ENCODE peak calls at places on chromosomes 7 and 10, in nine cellular contexts. One of them, this sample, is unnamed.

GRCh38 chr10:125231116-125231812 is 70.9 kb upstream of the CTBP2 start:
- DNase-seq in activated T-helper 1 cell treated with anti-CD3 and anti-CD28 coated beads, Interleukin-12 subunit alpha, Interleukin-12 subunit beta, Interleukin-2, Interleukin-4 antibody, amounts not matched to agents 30 ng/mL and 10 ng/mL and 1 ng/mL, durations not matched to agents 14 hours and 24 hours and 36 hours: no peak
- DNase-seq in Peyer's patch: no peak
- DNase-seq in H4: peak; percentile 96
- DNase-seq in GM13977: no peak
- DNase-seq in activated T-cell treated with anti-CD3 and anti-CD28 coated beads, Interleukin-2, amount 50 U/mL, for 24 hours: no peak
- DNase-seq in T-helper 2 cell: no peak
- DNase-seq in stimulated activated CD8-positive, alpha-beta memory T cell treated with anti-CD3 and anti-CD28 coated beads, Interleukin-7, amount 100 ng/mL, for 24 hours: no peak
- DNase-seq in DMS153: no peak
- DNase-seq in this sample: no peak

GRCh38 chr10:133133471-133134231 is 26.4 kb upstream of the KNDC1 start:
- DNase-seq in activated T-helper 1 cell treated with anti-CD3 and anti-CD28 coated beads, Interleukin-12 subunit alpha, Interleukin-12 subunit beta, Interleukin-2, Interleukin-4 antibody, amounts not matched to agents 30 ng/mL and 10 ng/mL and 1 ng/mL, durations not matched to agents 14 hours and 24 hours and 36 hours: no peak
- DNase-seq in Peyer's patch: no peak
- DNase-seq in H4: no peak
- DNase-seq in GM13977: no peak
- DNase-seq in activated T-cell treated with anti-CD3 and anti-CD28 coated beads, Interleukin-2, amount 50 U/mL, for 24 hours: peak; percentile 20
- DNase-seq in T-helper 2 cell: no peak
- DNase-seq in stimulated activated CD8-positive, alpha-beta memory T cell treated with anti-CD3 and anti-CD28 coated beads, Interleukin-7, amount 100 ng/mL, for 24 hours: no peak
- DNase-seq in DMS153: no peak
- DNase-seq in this sample: no peak

GRCh38 chr7:451255-452229 is 68.1 kb downstream of the PDGFA start:
- DNase-seq in activated T-helper 1 cell treated with anti-CD3 and anti-CD28 coated beads, Interleukin-12 subunit alpha, Interleukin-12 subunit beta, Interleukin-2, Interleukin-4 antibody, amounts not matched to agents 30 ng/mL and 10 ng/mL and 1 ng/mL, durations not matched to agents 14 hours and 24 hours and 36 hours: no peak
- DNase-seq in Peyer's patch: no peak
- DNase-seq in H4: no peak
- DNase-seq in GM13977: no peak
- DNase-seq in activated T-cell treated with anti-CD3 and anti-CD28 coated beads, Interleukin-2, amount 50 U/mL, for 24 hours: no peak
- DNase-seq in T-helper 2 cell: no peak
- DNase-seq in stimulated activated CD8-positive, alpha-beta memory T cell treated with anti-CD3 and anti-CD28 coated beads, Interleukin-7, amount 100 ng/mL, for 24 hours: no peak
- DNase-seq in DMS153: no peak
- DNase-seq in this sample: no peak

GRCh38 chr10:24642921-24643678 is 80.6 kb downstream of the ARHGAP21 start:
- DNase-seq in activated T-helper 1 cell treated with anti-CD3 and anti-CD28 coated beads, Interleukin-12 subunit alpha, Interleukin-12 subunit beta, Interleukin-2, Interleukin-4 antibody, amounts not matched to agents 30 ng/mL and 10 ng/mL and 1 ng/mL, durations not matched to agents 14 hours and 24 hours and 36 hours: no peak
- DNase-seq in Peyer's patch: no peak
- DNase-seq in H4: peak; percentile 47
- DNase-seq in GM13977: peak; percentile 40
- DNase-seq in activated T-cell treated with anti-CD3 and anti-CD28 coated beads, Interleukin-2, amount 50 U/mL, for 24 hours: no peak
- DNase-seq in T-helper 2 cell: no peak
- DNase-seq in stimulated activated CD8-positive, alpha-beta memory T cell treated with anti-CD3 and anti-CD28 coated beads, Interleukin-7, amount 100 ng/mL, for 24 hours: no peak
- DNase-seq in DMS153: peak; percentile 49
- DNase-seq in this sample: no peak

GRCh38 chr10:100319736-100320135 is 10.3 kb downstream of the PKD2L1 start:
- DNase-seq in activated T-helper 1 cell treated with anti-CD3 and anti-CD28 coated beads, Interleukin-12 subunit alpha, Interleukin-12 subunit beta, Interleukin-2, Interleukin-4 antibody, amounts not matched to agents 30 ng/mL and 10 ng/mL and 1 ng/mL, durations not matched to agents 14 hours and 24 hours and 36 hours: no peak
- DNase-seq in Peyer's patch: no peak
- DNase-seq in H4: no peak
- DNase-seq in GM13977: no peak
- DNase-seq in activated T-cell treated with anti-CD3 and anti-CD28 coated beads, Interleukin-2, amount 50 U/mL, for 24 hours: no peak
- DNase-seq in T-helper 2 cell: no peak
- DNase-seq in stimulated activated CD8-positive, alpha-beta memory T cell treated with anti-CD3 and anti-CD28 coated beads, Interleukin-7, amount 100 ng/mL, for 24 hours: no peak
- DNase-seq in DMS153: peak; percentile 93
- DNase-seq in this sample: no peak

GRCh38 chr7:99362801-99363200 is 11.7 kb upstream of the ARPC1B start:
- DNase-seq in activated T-helper 1 cell treated with anti-CD3 and anti-CD28 coated beads, Interleukin-12 subunit alpha, Interleukin-12 subunit beta, Interleukin-2, Interleukin-4 antibody, amounts not matched to agents 30 ng/mL and 10 ng/mL and 1 ng/mL, durations not matched to agents 14 hours and 24 hours and 36 hours: no peak
- DNase-seq in Peyer's patch: no peak
- DNase-seq in H4: peak; percentile 80
- DNase-seq in GM13977: no peak
- DNase-seq in activated T-cell treated with anti-CD3 and anti-CD28 coated beads, Interleukin-2, amount 50 U/mL, for 24 hours: no peak
- DNase-seq in T-helper 2 cell: no peak
- DNase-seq in stimulated activated CD8-positive, alpha-beta memory T cell treated with anti-CD3 and anti-CD28 coated beads, Interleukin-7, amount 100 ng/mL, for 24 hours: no peak
- DNase-seq in DMS153: no peak
- DNase-seq in this sample: no peak

GRCh38 chr10:33208166-33208565 is 126.3 kb downstream of the NRP1 start:
- DNase-seq in activated T-helper 1 cell treated with anti-CD3 and anti-CD28 coated beads, Interleukin-12 subunit alpha, Interleukin-12 subunit beta, Interleukin-2, Interleukin-4 antibody, amounts not matched to agents 30 ng/mL and 10 ng/mL and 1 ng/mL, durations not matched to agents 14 hours and 24 hours and 36 hours: no peak
- DNase-seq in Peyer's patch: no peak
- DNase-seq in H4: no peak
- DNase-seq in GM13977: no peak
- DNase-seq in activated T-cell treated with anti-CD3 and anti-CD28 coated beads, Interleukin-2, amount 50 U/mL, for 24 hours: no peak
- DNase-seq in T-helper 2 cell: no peak
- DNase-seq in stimulated activated CD8-positive, alpha-beta memory T cell treated with anti-CD3 and anti-CD28 coated beads, Interleukin-7, amount 100 ng/mL, for 24 hours: no peak
- DNase-seq in DMS153: no peak
- DNase-seq in this sample: no peak

GRCh38 chr7:116150588-116150987 is 59.8 kb upstream of the TES start:
- DNase-seq in activated T-helper 1 cell treated with anti-CD3 and anti-CD28 coated beads, Interleukin-12 subunit alpha, Interleukin-12 subunit beta, Interleukin-2, Interleukin-4 antibody, amounts not matched to agents 30 ng/mL and 10 ng/mL and 1 ng/mL, durations not matched to agents 14 hours and 24 hours and 36 hours: no peak
- DNase-seq in Peyer's patch: no peak
- DNase-seq in H4: no peak
- DNase-seq in GM13977: peak; percentile 10
- DNase-seq in activated T-cell treated with anti-CD3 and anti-CD28 coated beads, Interleukin-2, amount 50 U/mL, for 24 hours: no peak
- DNase-seq in T-helper 2 cell: no peak
- DNase-seq in stimulated activated CD8-positive, alpha-beta memory T cell treated with anti-CD3 and anti-CD28 coated beads, Interleukin-7, amount 100 ng/mL, for 24 hours: no peak
- DNase-seq in DMS153: no peak
- DNase-seq in this sample: no peak

GRCh38 chr7:134946260-134946659 is 40.0 kb upstream of the AGBL3 start:
- DNase-seq in activated T-helper 1 cell treated with anti-CD3 and anti-CD28 coated beads, Interleukin-12 subunit alpha, Interleukin-12 subunit beta, Interleukin-2, Interleukin-4 antibody, amounts not matched to agents 30 ng/mL and 10 ng/mL and 1 ng/mL, durations not matched to agents 14 hours and 24 hours and 36 hours: no peak
- DNase-seq in Peyer's patch: no peak
- DNase-seq in H4: no peak
- DNase-seq in GM13977: no peak
- DNase-seq in activated T-cell treated with anti-CD3 and anti-CD28 coated beads, Interleukin-2, amount 50 U/mL, for 24 hours: no peak
- DNase-seq in T-helper 2 cell: no peak
- DNase-seq in stimulated activated CD8-positive, alpha-beta memory T cell treated with anti-CD3 and anti-CD28 coated beads, Interleukin-7, amount 100 ng/mL, for 24 hours: no peak
- DNase-seq in DMS153: no peak
- DNase-seq in this sample: no peak

GRCh38 chr7:23213755-23214154 is 31.9 kb downstream of the NUP42 start:
- DNase-seq in activated T-helper 1 cell treated with anti-CD3 and anti-CD28 coated beads, Interleukin-12 subunit alpha, Interleukin-12 subunit beta, Interleukin-2, Interleukin-4 antibody, amounts not matched to agents 30 ng/mL and 10 ng/mL and 1 ng/mL, durations not matched to agents 14 hours and 24 hours and 36 hours: no peak
- DNase-seq in Peyer's patch: no peak
- DNase-seq in H4: no peak
- DNase-seq in GM13977: no peak
- DNase-seq in activated T-cell treated with anti-CD3 and anti-CD28 coated beads, Interleukin-2, amount 50 U/mL, for 24 hours: no peak
- DNase-seq in T-helper 2 cell: no peak
- DNase-seq in stimulated activated CD8-positive, alpha-beta memory T cell treated with anti-CD3 and anti-CD28 coated beads, Interleukin-7, amount 100 ng/mL, for 24 hours: no peak
- DNase-seq in DMS153: no peak
- DNase-seq in this sample: no peak

GRCh38 chr10:99522511-99523250 is 10.1 kb upstream of the NKX2-3 start:
- DNase-seq in activated T-helper 1 cell treated with anti-CD3 and anti-CD28 coated beads, Interleukin-12 subunit alpha, Interleukin-12 subunit beta, Interleukin-2, Interleukin-4 antibody, amounts not matched to agents 30 ng/mL and 10 ng/mL and 1 ng/mL, durations not matched to agents 14 hours and 24 hours and 36 hours: no peak
- DNase-seq in Peyer's patch: no peak
- DNase-seq in H4: no peak
- DNase-seq in GM13977: no peak
- DNase-seq in activated T-cell treated with anti-CD3 and anti-CD28 coated beads, Interleukin-2, amount 50 U/mL, for 24 hours: no peak
- DNase-seq in T-helper 2 cell: no peak
- DNase-seq in stimulated activated CD8-positive, alpha-beta memory T cell treated with anti-CD3 and anti-CD28 coated beads, Interleukin-7, amount 100 ng/mL, for 24 hours: no peak
- DNase-seq in DMS153: no peak
- DNase-seq in this sample: no peak

GRCh38 chr7:7662527-7662926 is 22.0 kb downstream of the UMAD1 start:
- DNase-seq in activated T-helper 1 cell treated with anti-CD3 and anti-CD28 coated beads, Interleukin-12 subunit alpha, Interleukin-12 subunit beta, Interleukin-2, Interleukin-4 antibody, amounts not matched to agents 30 ng/mL and 10 ng/mL and 1 ng/mL, durations not matched to agents 14 hours and 24 hours and 36 hours: no peak
- DNase-seq in Peyer's patch: no peak
- DNase-seq in H4: no peak
- DNase-seq in GM13977: no peak
- DNase-seq in activated T-cell treated with anti-CD3 and anti-CD28 coated beads, Interleukin-2, amount 50 U/mL, for 24 hours: no peak
- DNase-seq in T-helper 2 cell: no peak
- DNase-seq in stimulated activated CD8-positive, alpha-beta memory T cell treated with anti-CD3 and anti-CD28 coated beads, Interleukin-7, amount 100 ng/mL, for 24 hours: no peak
- DNase-seq in DMS153: peak; percentile 66
- DNase-seq in this sample: no peak

GRCh38 chr7:109901916-109902315 is 1189.0 kb upstream of the LRRN3 start:
- DNase-seq in activated T-helper 1 cell treated with anti-CD3 and anti-CD28 coated beads, Interleukin-12 subunit alpha, Interleukin-12 subunit beta, Interleukin-2, Interleukin-4 antibody, amounts not matched to agents 30 ng/mL and 10 ng/mL and 1 ng/mL, durations not matched to agents 14 hours and 24 hours and 36 hours: no peak
- DNase-seq in Peyer's patch: no peak
- DNase-seq in H4: no peak
- DNase-seq in GM13977: no peak
- DNase-seq in activated T-cell treated with anti-CD3 and anti-CD28 coated beads, Interleukin-2, amount 50 U/mL, for 24 hours: no peak
- DNase-seq in T-helper 2 cell: no peak
- DNase-seq in stimulated activated CD8-positive, alpha-beta memory T cell treated with anti-CD3 and anti-CD28 coated beads, Interleukin-7, amount 100 ng/mL, for 24 hours: no peak
- DNase-seq in DMS153: no peak
- DNase-seq in this sample: no peak

GRCh38 chr10:110151467-110151866 is 55.9 kb upstream of the MXI1 start:
- DNase-seq in activated T-helper 1 cell treated with anti-CD3 and anti-CD28 coated beads, Interleukin-12 subunit alpha, Interleukin-12 subunit beta, Interleukin-2, Interleukin-4 antibody, amounts not matched to agents 30 ng/mL and 10 ng/mL and 1 ng/mL, durations not matched to agents 14 hours and 24 hours and 36 hours: no peak
- DNase-seq in Peyer's patch: no peak
- DNase-seq in H4: no peak
- DNase-seq in GM13977: no peak
- DNase-seq in activated T-cell treated with anti-CD3 and anti-CD28 coated beads, Interleukin-2, amount 50 U/mL, for 24 hours: no peak
- DNase-seq in T-helper 2 cell: no peak
- DNase-seq in stimulated activated CD8-positive, alpha-beta memory T cell treated with anti-CD3 and anti-CD28 coated beads, Interleukin-7, amount 100 ng/mL, for 24 hours: no peak
- DNase-seq in DMS153: peak; percentile 83
- DNase-seq in this sample: no peak

GRCh38 chr10:112628951-112629604 is 182.1 kb downstream of the VTI1A start:
- DNase-seq in activated T-helper 1 cell treated with anti-CD3 and anti-CD28 coated beads, Interleukin-12 subunit alpha, Interleukin-12 subunit beta, Interleukin-2, Interleukin-4 antibody, amounts not matched to agents 30 ng/mL and 10 ng/mL and 1 ng/mL, durations not matched to agents 14 hours and 24 hours and 36 hours: no peak
- DNase-seq in Peyer's patch: no peak
- DNase-seq in H4: no peak
- DNase-seq in GM13977: no peak
- DNase-seq in activated T-cell treated with anti-CD3 and anti-CD28 coated beads, Interleukin-2, amount 50 U/mL, for 24 hours: no peak
- DNase-seq in T-helper 2 cell: no peak
- DNase-seq in stimulated activated CD8-positive, alpha-beta memory T cell treated with anti-CD3 and anti-CD28 coated beads, Interleukin-7, amount 100 ng/mL, for 24 hours: no peak
- DNase-seq in DMS153: no peak
- DNase-seq in this sample: no peak

GRCh38 chr7:133419036-133419435 is 166.2 kb downstream of the EXOC4 start:
- DNase-seq in activated T-helper 1 cell treated with anti-CD3 and anti-CD28 coated beads, Interleukin-12 subunit alpha, Interleukin-12 subunit beta, Interleukin-2, Interleukin-4 antibody, amounts not matched to agents 30 ng/mL and 10 ng/mL and 1 ng/mL, durations not matched to agents 14 hours and 24 hours and 36 hours: no peak
- DNase-seq in Peyer's patch: no peak
- DNase-seq in H4: no peak
- DNase-seq in GM13977: no peak
- DNase-seq in activated T-cell treated with anti-CD3 and anti-CD28 coated beads, Interleukin-2, amount 50 U/mL, for 24 hours: no peak
- DNase-seq in T-helper 2 cell: no peak
- DNase-seq in stimulated activated CD8-positive, alpha-beta memory T cell treated with anti-CD3 and anti-CD28 coated beads, Interleukin-7, amount 100 ng/mL, for 24 hours: no peak
- DNase-seq in DMS153: no peak
- DNase-seq in this sample: no peak

GRCh38 chr7:131765575-131765974 is 209.1 kb upstream of the PODXL start:
- DNase-seq in activated T-helper 1 cell treated with anti-CD3 and anti-CD28 coated beads, Interleukin-12 subunit alpha, Interleukin-12 subunit beta, Interleukin-2, Interleukin-4 antibody, amounts not matched to agents 30 ng/mL and 10 ng/mL and 1 ng/mL, durations not matched to agents 14 hours and 24 hours and 36 hours: no peak
- DNase-seq in Peyer's patch: no peak
- DNase-seq in H4: no peak
- DNase-seq in GM13977: no peak
- DNase-seq in activated T-cell treated with anti-CD3 and anti-CD28 coated beads, Interleukin-2, amount 50 U/mL, for 24 hours: no peak
- DNase-seq in T-helper 2 cell: no peak
- DNase-seq in stimulated activated CD8-positive, alpha-beta memory T cell treated with anti-CD3 and anti-CD28 coated beads, Interleukin-7, amount 100 ng/mL, for 24 hours: no peak
- DNase-seq in DMS153: no peak
- DNase-seq in this sample: no peak

GRCh38 chr7:98511175-98511574 is 105.9 kb upstream of the NPTX2 start:
- DNase-seq in activated T-helper 1 cell treated with anti-CD3 and anti-CD28 coated beads, Interleukin-12 subunit alpha, Interleukin-12 subunit beta, Interleukin-2, Interleukin-4 antibody, amounts not matched to agents 30 ng/mL and 10 ng/mL and 1 ng/mL, durations not matched to agents 14 hours and 24 hours and 36 hours: no peak
- DNase-seq in Peyer's patch: no peak
- DNase-seq in H4: no peak
- DNase-seq in GM13977: no peak
- DNase-seq in activated T-cell treated with anti-CD3 and anti-CD28 coated beads, Interleukin-2, amount 50 U/mL, for 24 hours: no peak
- DNase-seq in T-helper 2 cell: no peak
- DNase-seq in stimulated activated CD8-positive, alpha-beta memory T cell treated with anti-CD3 and anti-CD28 coated beads, Interleukin-7, amount 100 ng/mL, for 24 hours: no peak
- DNase-seq in DMS153: no peak
- DNase-seq in this sample: no peak

GRCh38 chr7:147579148-147579547 is 1011.4 kb upstream of the C7orf33 start:
- DNase-seq in activated T-helper 1 cell treated with anti-CD3 and anti-CD28 coated beads, Interleukin-12 subunit alpha, Interleukin-12 subunit beta, Interleukin-2, Interleukin-4 antibody, amounts not matched to agents 30 ng/mL and 10 ng/mL and 1 ng/mL, durations not matched to agents 14 hours and 24 hours and 36 hours: no peak
- DNase-seq in Peyer's patch: no peak
- DNase-seq in H4: no peak
- DNase-seq in GM13977: no peak
- DNase-seq in activated T-cell treated with anti-CD3 and anti-CD28 coated beads, Interleukin-2, amount 50 U/mL, for 24 hours: no peak
- DNase-seq in T-helper 2 cell: no peak
- DNase-seq in stimulated activated CD8-positive, alpha-beta memory T cell treated with anti-CD3 and anti-CD28 coated beads, Interleukin-7, amount 100 ng/mL, for 24 hours: no peak
- DNase-seq in DMS153: no peak
- DNase-seq in this sample: no peak

GRCh38 chr10:111338035-111338434 is 261.2 kb downstream of the ADRA2A start:
- DNase-seq in activated T-helper 1 cell treated with anti-CD3 and anti-CD28 coated beads, Interleukin-12 subunit alpha, Interleukin-12 subunit beta, Interleukin-2, Interleukin-4 antibody, amounts not matched to agents 30 ng/mL and 10 ng/mL and 1 ng/mL, durations not matched to agents 14 hours and 24 hours and 36 hours: no peak
- DNase-seq in Peyer's patch: no peak
- DNase-seq in H4: no peak
- DNase-seq in GM13977: no peak
- DNase-seq in activated T-cell treated with anti-CD3 and anti-CD28 coated beads, Interleukin-2, amount 50 U/mL, for 24 hours: no peak
- DNase-seq in T-helper 2 cell: no peak
- DNase-seq in stimulated activated CD8-positive, alpha-beta memory T cell treated with anti-CD3 and anti-CD28 coated beads, Interleukin-7, amount 100 ng/mL, for 24 hours: no peak
- DNase-seq in DMS153: no peak
- DNase-seq in this sample: no peak

GRCh38 chr7:108000875-108001758 is 1.8 kb downstream of the LAMB1 start:
- DNase-seq in activated T-helper 1 cell treated with anti-CD3 and anti-CD28 coated beads, Interleukin-12 subunit alpha, Interleukin-12 subunit beta, Interleukin-2, Interleukin-4 antibody, amounts not matched to agents 30 ng/mL and 10 ng/mL and 1 ng/mL, durations not matched to agents 14 hours and 24 hours and 36 hours: no peak
- DNase-seq in Peyer's patch: no peak
- DNase-seq in H4: no peak
- DNase-seq in GM13977: no peak
- DNase-seq in activated T-cell treated with anti-CD3 and anti-CD28 coated beads, Interleukin-2, amount 50 U/mL, for 24 hours: peak; percentile 35
- DNase-seq in T-helper 2 cell: no peak
- DNase-seq in stimulated activated CD8-positive, alpha-beta memory T cell treated with anti-CD3 and anti-CD28 coated beads, Interleukin-7, amount 100 ng/mL, for 24 hours: no peak
- DNase-seq in DMS153: peak; percentile 14
- DNase-seq in this sample: no peak

GRCh38 chr10:95419399-95419798 is 128.6 kb upstream of the PDLIM1 start:
- DNase-seq in activated T-helper 1 cell treated with anti-CD3 and anti-CD28 coated beads, Interleukin-12 subunit alpha, Interleukin-12 subunit beta, Interleukin-2, Interleukin-4 antibody, amounts not matched to agents 30 ng/mL and 10 ng/mL and 1 ng/mL, durations not matched to agents 14 hours and 24 hours and 36 hours: no peak
- DNase-seq in Peyer's patch: no peak
- DNase-seq in H4: no peak
- DNase-seq in GM13977: no peak
- DNase-seq in activated T-cell treated with anti-CD3 and anti-CD28 coated beads, Interleukin-2, amount 50 U/mL, for 24 hours: no peak
- DNase-seq in T-helper 2 cell: no peak
- DNase-seq in stimulated activated CD8-positive, alpha-beta memory T cell treated with anti-CD3 and anti-CD28 coated beads, Interleukin-7, amount 100 ng/mL, for 24 hours: no peak
- DNase-seq in DMS153: no peak
- DNase-seq in this sample: no peak

GRCh38 chr10:77073066-77073960 is 564.3 kb downstream of the KCNMA1 start:
- DNase-seq in activated T-helper 1 cell treated with anti-CD3 and anti-CD28 coated beads, Interleukin-12 subunit alpha, Interleukin-12 subunit beta, Interleukin-2, Interleukin-4 antibody, amounts not matched to agents 30 ng/mL and 10 ng/mL and 1 ng/mL, durations not matched to agents 14 hours and 24 hours and 36 hours: no peak
- DNase-seq in Peyer's patch: no peak
- DNase-seq in H4: no peak
- DNase-seq in GM13977: no peak
- DNase-seq in activated T-cell treated with anti-CD3 and anti-CD28 coated beads, Interleukin-2, amount 50 U/mL, for 24 hours: no peak
- DNase-seq in T-helper 2 cell: no peak
- DNase-seq in stimulated activated CD8-positive, alpha-beta memory T cell treated with anti-CD3 and anti-CD28 coated beads, Interleukin-7, amount 100 ng/mL, for 24 hours: no peak
- DNase-seq in DMS153: no peak
- DNase-seq in this sample: no peak

GRCh38 chr10:117553171-117553814 is 10.7 kb downstream of the EMX2 start:
- DNase-seq in activated T-helper 1 cell treated with anti-CD3 and anti-CD28 coated beads, Interleukin-12 subunit alpha, Interleukin-12 subunit beta, Interleukin-2, Interleukin-4 antibody, amounts not matched to agents 30 ng/mL and 10 ng/mL and 1 ng/mL, durations not matched to agents 14 hours and 24 hours and 36 hours: no peak
- DNase-seq in Peyer's patch: no peak
- DNase-seq in H4: no peak
- DNase-seq in GM13977: no peak
- DNase-seq in activated T-cell treated with anti-CD3 and anti-CD28 coated beads, Interleukin-2, amount 50 U/mL, for 24 hours: no peak
- DNase-seq in T-helper 2 cell: no peak
- DNase-seq in stimulated activated CD8-positive, alpha-beta memory T cell treated with anti-CD3 and anti-CD28 coated beads, Interleukin-7, amount 100 ng/mL, for 24 hours: no peak
- DNase-seq in DMS153: no peak
- DNase-seq in this sample: no peak

GRCh38 chr10:18010050-18010449 is 58.3 kb downstream of the SLC39A12 start:
- DNase-seq in activated T-helper 1 cell treated with anti-CD3 and anti-CD28 coated beads, Interleukin-12 subunit alpha, Interleukin-12 subunit beta, Interleukin-2, Interleukin-4 antibody, amounts not matched to agents 30 ng/mL and 10 ng/mL and 1 ng/mL, durations not matched to agents 14 hours and 24 hours and 36 hours: no peak
- DNase-seq in Peyer's patch: no peak
- DNase-seq in H4: no peak
- DNase-seq in GM13977: no peak
- DNase-seq in activated T-cell treated with anti-CD3 and anti-CD28 coated beads, Interleukin-2, amount 50 U/mL, for 24 hours: no peak
- DNase-seq in T-helper 2 cell: no peak
- DNase-seq in stimulated activated CD8-positive, alpha-beta memory T cell treated with anti-CD3 and anti-CD28 coated beads, Interleukin-7, amount 100 ng/mL, for 24 hours: no peak
- DNase-seq in DMS153: no peak
- DNase-seq in this sample: no peak

GRCh38 chr10:130844264-130844761 is 467.2 kb downstream of the TCERG1L start:
- DNase-seq in activated T-helper 1 cell treated with anti-CD3 and anti-CD28 coated beads, Interleukin-12 subunit alpha, Interleukin-12 subunit beta, Interleukin-2, Interleukin-4 antibody, amounts not matched to agents 30 ng/mL and 10 ng/mL and 1 ng/mL, durations not matched to agents 14 hours and 24 hours and 36 hours: no peak
- DNase-seq in Peyer's patch: no peak
- DNase-seq in H4: no peak
- DNase-seq in GM13977: no peak
- DNase-seq in activated T-cell treated with anti-CD3 and anti-CD28 coated beads, Interleukin-2, amount 50 U/mL, for 24 hours: no peak
- DNase-seq in T-helper 2 cell: no peak
- DNase-seq in stimulated activated CD8-positive, alpha-beta memory T cell treated with anti-CD3 and anti-CD28 coated beads, Interleukin-7, amount 100 ng/mL, for 24 hours: no peak
- DNase-seq in DMS153: no peak
- DNase-seq in this sample: no peak

GRCh38 chr10:124671486-124672075 is 72.6 kb downstream of the FAM53B start:
- DNase-seq in activated T-helper 1 cell treated with anti-CD3 and anti-CD28 coated beads, Interleukin-12 subunit alpha, Interleukin-12 subunit beta, Interleukin-2, Interleukin-4 antibody, amounts not matched to agents 30 ng/mL and 10 ng/mL and 1 ng/mL, durations not matched to agents 14 hours and 24 hours and 36 hours: no peak
- DNase-seq in Peyer's patch: no peak
- DNase-seq in H4: peak; percentile 55
- DNase-seq in GM13977: no peak
- DNase-seq in activated T-cell treated with anti-CD3 and anti-CD28 coated beads, Interleukin-2, amount 50 U/mL, for 24 hours: no peak
- DNase-seq in T-helper 2 cell: no peak
- DNase-seq in stimulated activated CD8-positive, alpha-beta memory T cell treated with anti-CD3 and anti-CD28 coated beads, Interleukin-7, amount 100 ng/mL, for 24 hours: no peak
- DNase-seq in DMS153: no peak
- DNase-seq in this sample: no peak

GRCh38 chr10:110392860-110393732 is 88.4 kb upstream of the SMNDC1 start:
- DNase-seq in activated T-helper 1 cell treated with anti-CD3 and anti-CD28 coated beads, Interleukin-12 subunit alpha, Interleukin-12 subunit beta, Interleukin-2, Interleukin-4 antibody, amounts not matched to agents 30 ng/mL and 10 ng/mL and 1 ng/mL, durations not matched to agents 14 hours and 24 hours and 36 hours: no peak
- DNase-seq in Peyer's patch: no peak
- DNase-seq in H4: no peak
- DNase-seq in GM13977: no peak
- DNase-seq in activated T-cell treated with anti-CD3 and anti-CD28 coated beads, Interleukin-2, amount 50 U/mL, for 24 hours: no peak
- DNase-seq in T-helper 2 cell: no peak
- DNase-seq in stimulated activated CD8-positive, alpha-beta memory T cell treated with anti-CD3 and anti-CD28 coated beads, Interleukin-7, amount 100 ng/mL, for 24 hours: no peak
- DNase-seq in DMS153: no peak
- DNase-seq in this sample: no peak

GRCh38 chr7:11319491-11320274 is 346.0 kb downstream of the PHF14 start:
- DNase-seq in activated T-helper 1 cell treated with anti-CD3 and anti-CD28 coated beads, Interleukin-12 subunit alpha, Interleukin-12 subunit beta, Interleukin-2, Interleukin-4 antibody, amounts not matched to agents 30 ng/mL and 10 ng/mL and 1 ng/mL, durations not matched to agents 14 hours and 24 hours and 36 hours: no peak
- DNase-seq in Peyer's patch: no peak
- DNase-seq in H4: no peak
- DNase-seq in GM13977: no peak
- DNase-seq in activated T-cell treated with anti-CD3 and anti-CD28 coated beads, Interleukin-2, amount 50 U/mL, for 24 hours: no peak
- DNase-seq in T-helper 2 cell: no peak
- DNase-seq in stimulated activated CD8-positive, alpha-beta memory T cell treated with anti-CD3 and anti-CD28 coated beads, Interleukin-7, amount 100 ng/mL, for 24 hours: no peak
- DNase-seq in DMS153: no peak
- DNase-seq in this sample: no peak

GRCh38 chr7:130939285-130940095 is 205.5 kb upstream of the KLF14 start:
- DNase-seq in activated T-helper 1 cell treated with anti-CD3 and anti-CD28 coated beads, Interleukin-12 subunit alpha, Interleukin-12 subunit beta, Interleukin-2, Interleukin-4 antibody, amounts not matched to agents 30 ng/mL and 10 ng/mL and 1 ng/mL, durations not matched to agents 14 hours and 24 hours and 36 hours: no peak
- DNase-seq in Peyer's patch: no peak
- DNase-seq in H4: no peak
- DNase-seq in GM13977: no peak
- DNase-seq in activated T-cell treated with anti-CD3 and anti-CD28 coated beads, Interleukin-2, amount 50 U/mL, for 24 hours: no peak
- DNase-seq in T-helper 2 cell: no peak
- DNase-seq in stimulated activated CD8-positive, alpha-beta memory T cell treated with anti-CD3 and anti-CD28 coated beads, Interleukin-7, amount 100 ng/mL, for 24 hours: no peak
- DNase-seq in DMS153: no peak
- DNase-seq in this sample: no peak

GRCh38 chr7:69823151-69823744 is 225.0 kb downstream of the AUTS2 start:
- DNase-seq in activated T-helper 1 cell treated with anti-CD3 and anti-CD28 coated beads, Interleukin-12 subunit alpha, Interleukin-12 subunit beta, Interleukin-2, Interleukin-4 antibody, amounts not matched to agents 30 ng/mL and 10 ng/mL and 1 ng/mL, durations not matched to agents 14 hours and 24 hours and 36 hours: no peak
- DNase-seq in Peyer's patch: no peak
- DNase-seq in H4: no peak
- DNase-seq in GM13977: no peak
- DNase-seq in activated T-cell treated with anti-CD3 and anti-CD28 coated beads, Interleukin-2, amount 50 U/mL, for 24 hours: no peak
- DNase-seq in T-helper 2 cell: no peak
- DNase-seq in stimulated activated CD8-positive, alpha-beta memory T cell treated with anti-CD3 and anti-CD28 coated beads, Interleukin-7, amount 100 ng/mL, for 24 hours: no peak
- DNase-seq in DMS153: peak; percentile 93
- DNase-seq in this sample: no peak